ENCODE peak calls at places on chromosomes 6 and 20, in six cellular contexts. S is HepG2, B is HCT116, M is GM12878, I is K562, H is H1. V is an unnamed sample.

GRCh38 chr6:14147891-14148290 is 30.3 kb downstream of the CD83 start:
- DNase-seq in I (no peak), S (no peak), M (no peak), H (no peak), B (no peak), V (no peak)

GRCh38 chr6:4567141-4567540 is 209.1 kb upstream of the CDYL start:
- DNase-seq in H (no peak), S (no peak), I (no peak), B (no peak), M (no peak), V (no peak)

GRCh38 chr6:24851086-24851485 is 52.4 kb upstream of the ARMH2 start:
- DNase-seq in I (no peak), M (no peak), B (no peak), S (no peak), H (no peak), V (no peak)

GRCh38 chr6:25006565-25007001 is 70.8 kb upstream of the RIPOR2 start:
- DNase-seq in M (no peak), H (no peak), I (no peak), S (no peak), B (peak; percentile 7), V (no peak)

GRCh38 chr20:57498425-57499400 is 26.2 kb downstream of the CTCFL start:
- DNase-seq in B (peak; percentile 19), I (no peak), M (no peak), S (no peak), H (no peak), V (peak; percentile 44)

GRCh38 chr6:20875369-20875963 is 341.2 kb downstream of the CDKAL1 start:
- DNase-seq in M (no peak), H (no peak), B (no peak), S (peak; percentile 29), I (no peak), V (no peak)

GRCh38 chr6:71205336-71205956 is 83.2 kb upstream of the OGFRL1 start:
- DNase-seq in S (no peak), M (no peak), I (no peak), H (no peak), B (no peak), V (no peak)

GRCh38 chr6:53906103-53906502 is 111.3 kb downstream of the LRRC1 start:
- DNase-seq in H (no peak), M (no peak), S (no peak), I (no peak), B (no peak), V (no peak)

GRCh38 chr6:137712587-137712986 is 154.5 kb upstream of the TNFAIP3 start:
- DNase-seq in M (no peak), S (no peak), B (no peak), I (no peak), H (no peak), V (no peak)

GRCh38 chr6:137709424-137710281 is 157.4 kb upstream of the TNFAIP3 start:
- DNase-seq in B (no peak), I (no peak), M (no peak), H (no peak), S (no peak), V (no peak)

GRCh38 chr6:137711929-137712328 is 155.1 kb upstream of the TNFAIP3 start:
- DNase-seq in H (no peak), B (no peak), I (no peak), M (no peak), S (no peak), V (no peak)

GRCh38 chr6:137717074-137718073 is 149.7 kb upstream of the TNFAIP3 start:
- DNase-seq in B (no peak), S (no peak), I (no peak), H (no peak), M (no peak), V (no peak)

DNA sequence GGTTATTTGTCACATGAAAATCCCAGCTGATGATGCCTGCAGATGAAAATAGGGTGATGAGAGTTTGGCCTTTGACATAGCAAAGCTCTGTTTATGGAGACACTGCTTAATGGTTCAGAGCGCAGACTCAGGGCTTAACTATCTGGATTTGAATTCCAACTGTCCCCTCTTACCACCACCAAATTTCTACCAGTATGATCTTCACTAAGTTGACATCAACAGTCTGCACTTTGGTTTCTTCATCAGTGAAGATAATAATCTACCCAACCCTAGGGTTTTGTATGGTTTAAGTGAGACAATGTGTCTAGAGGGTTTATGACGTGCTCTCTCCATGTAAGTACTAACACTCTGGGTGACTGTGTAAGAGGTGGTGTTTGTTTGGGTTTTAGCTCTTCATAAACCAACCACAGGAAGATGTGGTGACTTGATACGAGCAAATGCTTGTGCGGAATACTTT is 151.4 kb upstream of the TNFAIP3 start:
- DNase-seq in S (no peak), H (no peak), I (no peak), M (no peak), B (no peak), V (no peak)
- TF ChIP-seq ZNF274 in S (no peak), H (no peak), I (no peak), M (no peak), B (no peak), V (no peak)

DNA sequence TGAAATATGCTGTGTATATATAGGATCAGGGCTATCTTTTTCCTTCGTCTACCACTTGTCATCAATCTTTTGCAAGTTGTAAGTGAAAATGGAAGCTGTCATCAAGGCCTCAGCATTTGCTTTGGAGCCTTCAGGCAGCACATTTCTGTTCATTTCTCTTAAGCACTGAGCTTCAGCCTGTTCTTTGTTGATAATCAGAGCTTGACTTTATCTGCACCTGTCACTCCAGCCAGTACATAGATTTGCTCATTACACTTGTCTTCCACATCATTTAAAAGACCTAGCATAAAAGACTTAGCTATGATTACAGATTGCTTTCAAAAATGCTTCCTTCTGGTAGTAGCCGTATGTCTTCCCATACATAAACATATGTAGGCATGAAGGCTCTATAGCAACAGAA is 189.8 kb upstream of the GRIK2 start:
- DNase-seq in S (no peak), M (no peak), I (no peak), B (no peak), H (no peak), V (no peak)
- H3K4me3 ChIP-seq in S (no peak overlapping the region), M (no peak overlapping the region), I (no peak overlapping the region), B (no peak overlapping the region), H (no peak overlapping the region), V (no peak overlapping the region)

DNA sequence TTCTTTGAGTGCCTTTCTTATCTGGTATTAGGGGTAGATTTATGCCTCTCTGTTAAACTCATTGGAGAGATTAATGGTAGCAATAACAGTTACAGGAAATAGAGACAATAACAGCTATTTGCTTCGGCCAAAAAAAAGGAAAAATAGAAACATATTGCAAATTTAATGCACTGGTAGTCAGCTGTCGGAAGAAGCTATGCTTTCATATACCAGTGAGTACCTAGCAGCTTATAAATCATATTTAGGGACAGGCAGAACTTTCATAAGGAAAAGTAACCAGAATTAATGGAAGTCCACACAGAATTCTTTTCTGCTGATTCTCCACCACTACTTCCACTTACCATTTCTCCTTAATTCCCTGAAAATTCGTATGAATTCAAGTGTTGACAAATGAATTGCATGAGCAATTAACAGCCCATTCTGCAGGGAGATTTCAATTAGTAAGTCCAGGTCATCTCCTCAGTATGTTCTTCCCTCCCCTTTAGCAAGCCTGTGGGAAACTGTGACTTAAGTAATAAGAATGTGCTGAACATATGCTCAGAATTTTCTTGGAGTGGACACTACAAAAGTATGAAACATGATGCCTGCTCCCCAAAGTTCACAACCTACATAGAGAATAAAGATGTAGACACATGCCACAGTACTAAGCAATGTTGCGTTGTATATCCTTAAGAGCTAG is 196.7 kb upstream of the KCNQ5 start:
- DNase-seq in B (no peak), S (no peak), M (no peak), H (no peak), I (no peak), V (no peak)
- TF ChIP-seq ZNF274 in B (no peak), S (no peak), M (no peak), H (no peak), I (no peak), V (no peak)

GRCh38 chr6:136992113-136992512 is 52.7 kb downstream of the IL20RA start:
- DNase-seq in H (no peak), M (no peak), I (no peak), S (no peak), B (no peak), V (no peak)

GRCh38 chr6:136990754-136991153 is 54.0 kb downstream of the IL20RA start:
- DNase-seq in S (no peak), H (no peak), I (no peak), M (no peak), B (no peak), V (no peak)

GRCh38 chr6:136991614-136992013 is 53.2 kb downstream of the IL20RA start:
- DNase-seq in B (no peak), I (no peak), H (no peak), S (no peak), M (no peak), V (no peak)

GRCh38 chr6:136987526-136987925 is 57.2 kb downstream of the IL20RA start:
- DNase-seq in H (no peak), B (no peak), I (no peak), M (no peak), S (no peak), V (no peak)

DNA sequence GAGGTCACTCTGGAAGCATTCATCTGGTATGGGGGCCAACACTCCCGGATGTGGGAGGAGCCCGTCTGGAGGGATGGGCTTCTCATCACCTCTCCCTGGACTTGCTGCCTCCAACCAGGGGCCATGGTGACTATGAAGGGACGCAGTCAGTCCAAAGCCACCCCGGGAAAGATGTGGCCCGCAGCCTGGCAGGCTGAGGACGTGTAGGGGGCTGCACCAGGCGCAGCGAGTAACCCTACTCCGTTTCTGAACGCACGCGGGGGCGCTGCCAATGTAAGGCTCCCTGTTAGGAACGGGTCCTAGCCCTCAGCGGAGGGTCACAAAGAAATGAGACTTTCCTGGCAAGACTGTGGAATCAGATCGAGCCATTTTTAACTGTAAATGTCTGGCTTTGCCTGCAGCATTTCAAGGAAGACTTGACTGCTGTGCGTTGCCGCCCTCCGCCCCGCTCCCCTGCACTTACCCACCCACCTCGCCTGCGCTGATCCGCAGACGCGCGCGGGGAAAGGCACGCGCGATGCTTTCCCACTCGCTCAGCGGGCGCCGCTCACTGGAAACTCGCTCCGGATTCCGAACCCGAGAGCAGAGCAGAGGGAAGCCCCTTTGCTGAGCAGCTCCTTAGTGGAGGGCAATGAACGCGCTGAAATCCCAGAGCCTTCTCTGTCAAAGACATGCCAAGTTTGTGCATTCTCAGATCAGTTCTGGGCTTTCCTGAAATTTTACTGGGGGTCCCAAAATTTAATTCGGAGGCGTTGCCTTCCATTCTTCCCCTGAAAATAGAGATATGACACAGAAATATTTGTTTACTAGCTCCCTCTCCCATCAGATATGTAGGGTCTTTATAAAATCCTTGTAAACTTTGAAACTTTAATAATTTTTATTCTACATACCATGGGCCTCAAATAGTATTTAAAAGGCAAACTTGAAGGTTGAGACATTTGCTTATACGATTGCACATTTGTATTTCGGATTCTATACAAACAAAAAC is 54.9 kb downstream of the IL20RA start:
- DNase-seq in H (peak; percentile 76), S (no peak), B (no peak), I (no peak), M (no peak), V (no peak)
- H3K4me3 ChIP-seq in H (peak overlapping the region; percentile 57), S (no peak overlapping the region), B (no peak overlapping the region), I (no peak overlapping the region), M (no peak overlapping the region), V (peak overlapping the region; percentile 53)

GRCh38 chr6:105839266-105839665 is 246.9 kb upstream of the PRDM1 start:
- DNase-seq in S (no peak), M (no peak), H (no peak), I (no peak), B (no peak), V (no peak)
- TF ChIP-seq ZNF274 in S (no peak), M (no peak), H (no peak), I (no peak), B (no peak), V (no peak)